ENCODE peak calls at places on chromosome 1, in seven cellular contexts. U is PC-3, O is HCT116, G is GM23248, J is mammary epithelial cell, V is keratinocyte, A is K562. X is an unnamed sample. For H3K36me3, the result is how much of the 10 kb centered on the place peaks cover.

GRCh38 chr1:19640363-19641316 is 3.5 kb upstream of the NBL1 start:
- DNase-seq in U (peak), O (peak), G (peak), J (peak), V (peak), A (no peak), X (peak)

GRCh38 chr1:26717066-26717465 is 21.3 kb downstream of the ARID1A start:
- DNase-seq in U (no peak), O (no peak), G (peak), J (no peak), V (no peak), A (peak), X (no peak)

GRCh38 chr1:237566581-237566980 is 324.1 kb downstream of the ZP4 start:
- DNase-seq in U (no peak), O (no peak), G (no peak), J (no peak), V (no peak), A (no peak), X (no peak)

GRCh38 chr1:2840036-2840809 is 38.7 kb upstream of the TTC34 start:
- DNase-seq in U (no peak), O (no peak), G (no peak), J (no peak), V (no peak), A (no peak), X (no peak)

GRCh38 chr1:179082308-179083030 is 599 bp downstream of the TOR3A start:
- DNase-seq in U (peak), O (no peak), G (peak), J (peak), V (no peak), A (peak), X (peak)

GRCh38 chr1:11882814-11883538 is 24.2 kb upstream of the NPPB start:
- DNase-seq in U (no peak), O (no peak), G (no peak), J (no peak), V (no peak), A (peak), X (no peak)

GRCh38 chr1:59452026-59452425 is 155.1 kb downstream of the FGGY start:
- DNase-seq in U (no peak), O (no peak), G (no peak), J (no peak), V (no peak), A (no peak), X (no peak)

GRCh38 chr1:31790140-31790539 is 25.7 kb downstream of the SPOCD1 start:
- DNase-seq in U (no peak), O (no peak), G (no peak), J (no peak), V (no peak), A (no peak), X (no peak)

GRCh38 chr1:66730462-66730861 is 21.8 kb upstream of the DYNLT5 start:
- DNase-seq in U (no peak), O (no peak), G (no peak), J (no peak), V (no peak), A (no peak), X (no peak)

GRCh38 chr1:78339490-78339889 is 151.3 kb upstream of the PTGFR start:
- DNase-seq in U (peak), O (no peak), G (peak), J (peak), V (peak), A (no peak), X (no peak)

GRCh38 chr1:55153031-55153430 is 62.1 kb downstream of the USP24 start:
- DNase-seq in U (no peak), O (no peak), G (no peak), J (no peak), V (no peak), A (no peak), X (no peak)
- H3K36me3 ChIP-seq in U (under half), O (under half), G (half or more), J (under half), V (under half), A (half or more), X (under half)

GRCh38 chr1:201245082-201245481 is 38.2 kb upstream of the PKP1 start:
- DNase-seq in U (peak), O (no peak), G (no peak), J (no peak), V (no peak), A (no peak), X (no peak)

GRCh38 chr1:201240171-201240570 is 43.1 kb upstream of the PKP1 start:
- DNase-seq in U (no peak), O (no peak), G (no peak), J (no peak), V (no peak), A (no peak), X (no peak)

GRCh38 chr1:201241716-201242115 is 41.6 kb upstream of the PKP1 start:
- DNase-seq in U (no peak), O (no peak), G (no peak), J (no peak), V (no peak), A (no peak), X (no peak)
- H3K4me2 ChIP-seq in U (no peak), O (no peak), G (no peak), J (no peak), V (no peak), A (no peak), X (no peak)

DNA sequence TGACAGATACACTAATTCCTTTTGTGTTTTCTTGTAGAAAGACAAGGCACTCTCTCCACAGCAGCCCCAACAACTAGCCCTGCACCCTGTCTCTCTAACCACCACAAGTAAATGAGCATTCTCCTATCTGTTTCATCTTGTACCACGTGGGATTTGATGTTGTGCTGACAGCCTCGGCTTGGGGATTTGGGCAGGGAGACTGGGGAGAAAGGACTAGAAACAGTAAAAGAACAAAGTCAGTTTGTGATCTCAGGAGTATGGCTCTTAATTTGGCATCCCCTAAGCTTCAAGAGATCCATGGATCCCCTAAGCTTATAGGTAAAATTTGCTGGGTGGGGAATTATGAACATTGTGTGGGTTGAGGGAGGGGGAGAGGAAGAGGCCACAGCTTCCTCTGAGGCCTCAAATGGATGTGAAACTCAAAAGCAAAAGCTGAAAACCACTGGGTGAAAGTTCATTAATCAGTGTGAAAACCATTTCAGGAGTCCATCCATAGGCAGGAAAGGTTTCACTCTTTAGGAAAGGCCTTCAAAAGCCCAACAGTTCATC is 3.1 kb downstream of the C1orf162 start:
- DNase-seq in U (no peak), O (no peak), G (no peak), J (no peak), V (no peak), A (no peak), X (no peak)
- H3K4me3 ChIP-seq in U (no peak), O (no peak), G (no peak), J (no peak), V (no peak), A (no peak), X (no peak)

GRCh38 chr1:15942661-15943514 is 33.0 kb downstream of the ZBTB17 start:
- DNase-seq in U (no peak), O (no peak), G (no peak), J (no peak), V (no peak), A (no peak), X (no peak)

GRCh38 chr1:15940110-15941043 is 35.5 kb downstream of the ZBTB17 start:
- DNase-seq in U (no peak), O (no peak), G (no peak), J (no peak), V (no peak), A (no peak), X (no peak)

GRCh38 chr1:15939181-15940109 is 36.5 kb downstream of the ZBTB17 start:
- DNase-seq in U (peak), O (no peak), G (peak), J (no peak), V (no peak), A (no peak), X (no peak)

GRCh38 chr1:15941899-15942660 is 33.8 kb downstream of the ZBTB17 start:
- DNase-seq in U (no peak), O (no peak), G (no peak), J (no peak), V (no peak), A (no peak), X (no peak)

DNA sequence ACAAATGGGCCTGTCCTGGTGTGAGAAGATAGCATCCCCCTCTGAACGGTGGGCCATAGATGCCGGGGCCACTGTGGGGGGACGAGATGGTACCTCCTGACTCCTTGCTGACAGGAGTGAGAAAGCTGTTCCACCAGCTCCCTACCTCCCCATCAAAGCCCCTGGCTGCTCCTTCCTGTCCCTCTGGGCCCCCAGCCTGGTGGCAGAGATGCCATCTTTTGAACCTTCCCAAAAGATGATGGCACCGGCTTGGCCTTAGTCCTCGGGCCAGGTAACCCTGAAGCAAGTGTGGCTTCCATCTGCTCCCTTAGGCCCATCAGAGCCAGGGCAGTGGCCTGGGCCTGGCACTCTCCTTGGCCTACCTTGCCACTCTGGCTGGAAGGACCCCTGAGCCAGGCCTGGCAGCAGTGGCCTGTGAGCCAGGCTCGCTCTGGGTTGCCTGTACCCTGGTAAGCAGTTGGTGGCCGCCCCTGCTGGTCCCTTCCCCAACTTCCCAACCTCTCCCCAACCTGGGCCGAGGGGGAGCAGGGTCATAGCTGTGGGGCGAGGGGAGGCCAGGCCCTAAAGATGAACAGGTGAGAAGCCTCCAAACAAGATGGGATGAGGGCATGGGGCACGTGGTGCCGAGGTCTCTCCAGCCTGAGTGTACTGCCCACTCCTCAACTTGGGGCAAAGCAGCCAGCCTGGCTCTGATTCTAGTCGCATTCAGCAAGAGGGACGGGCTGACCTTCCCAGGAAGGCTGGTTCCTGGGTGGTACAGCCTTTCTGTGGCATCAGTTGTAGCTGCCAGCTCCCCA is 34.7 kb downstream of the ZBTB17 start:
- DNase-seq in U (no peak), O (no peak), G (no peak), J (no peak), V (no peak), A (no peak), X (no peak)
- H3K36me3 ChIP-seq in U (under half), O (under half), G (under half), J (under half), V (half or more), A (half or more), X (under half)

GRCh38 chr1:198179556-198179981 is 22.8 kb downstream of the NEK7 start:
- DNase-seq in U (peak), O (no peak), G (no peak), J (peak), V (no peak), A (no peak), X (no peak)
- H3K4me2 ChIP-seq in U (no peak), O (no peak), G (peak), J (peak), V (peak), A (no peak), X (no peak)

DNA sequence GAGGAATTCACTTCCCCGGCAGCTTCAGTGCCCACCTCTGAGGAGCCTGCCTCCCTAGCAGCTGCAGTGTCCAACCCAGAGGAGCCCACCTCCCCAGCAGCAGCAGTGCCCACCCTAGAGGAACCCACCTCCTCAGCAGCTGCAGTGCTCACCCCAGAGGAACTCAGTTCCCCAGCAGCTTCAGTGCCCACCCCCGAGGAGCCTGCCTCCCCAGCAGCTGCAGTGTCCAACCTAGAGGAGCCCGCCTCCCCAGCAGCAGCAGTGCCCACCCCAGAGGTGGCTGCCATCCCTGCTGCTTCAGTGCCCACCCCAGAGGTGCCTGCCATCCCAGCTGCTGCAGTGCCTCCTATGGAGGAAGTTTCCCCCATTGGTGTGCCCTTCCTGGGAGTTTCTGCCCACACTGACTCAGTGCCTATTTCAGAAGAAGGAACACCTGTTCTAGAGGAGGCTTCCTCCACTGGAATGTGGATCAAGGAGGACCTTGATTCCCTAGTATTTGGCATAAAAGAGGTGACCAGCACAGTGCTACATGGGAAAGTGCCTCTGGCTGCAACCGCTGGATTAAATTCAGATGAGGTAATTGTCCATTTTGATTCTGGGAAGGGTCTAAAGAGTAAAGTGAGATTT is 77.4 kb upstream of the BMP8A start:
- DNase-seq in U (no peak), O (no peak), G (no peak), J (no peak), V (no peak), A (no peak), X (no peak)
- H3K4me3 ChIP-seq in U (peak), O (no peak), G (peak), J (no peak), V (no peak), A (no peak), X (no peak)

GRCh38 chr1:182381962-182382819 is 9.4 kb downstream of the GLUL start:
- DNase-seq in U (no peak), O (no peak), G (no peak), J (no peak), V (no peak), A (no peak), X (no peak)

GRCh38 chr1:182383934-182384333 is 7.7 kb downstream of the GLUL start:
- DNase-seq in U (no peak), O (no peak), G (no peak), J (no peak), V (no peak), A (no peak), X (no peak)

GRCh38 chr1:182383037-182383661 is 8.4 kb downstream of the GLUL start:
- DNase-seq in U (no peak), O (no peak), G (no peak), J (no peak), V (no peak), A (no peak), X (no peak)

GRCh38 chr1:182385885-182386853 is 5.4 kb downstream of the GLUL start:
- DNase-seq in U (no peak), O (no peak), G (no peak), J (no peak), V (no peak), A (no peak), X (no peak)

GRCh38 chr1:182384387-182384960 is 7.1 kb downstream of the GLUL start:
- DNase-seq in U (no peak), O (no peak), G (no peak), J (no peak), V (no peak), A (no peak), X (no peak)
- H3K36me3 ChIP-seq in U (under half), O (half or more), G (half or more), J (under half), V (under half), A (half or more), X (under half)

DNA sequence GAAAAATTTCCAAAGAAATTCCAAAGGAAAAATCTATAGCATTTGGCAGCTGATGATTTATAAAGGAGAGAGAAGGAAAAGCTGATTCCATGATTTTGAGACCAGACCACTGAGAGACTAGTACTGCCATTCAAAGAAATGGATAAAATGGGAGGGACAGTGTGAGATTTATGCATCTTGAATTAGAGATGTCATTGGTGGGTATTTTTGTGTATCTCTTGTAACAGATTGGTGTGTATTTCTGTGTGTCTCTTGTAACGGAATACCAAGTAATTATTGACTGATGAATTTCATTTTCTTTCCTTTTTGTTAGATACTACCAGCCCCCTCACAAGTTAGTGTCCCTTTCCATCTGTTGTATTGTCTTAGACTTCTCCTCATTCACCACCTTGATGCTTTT is 102.2 kb downstream of the OLFML2B start:
- DNase-seq in U (no peak), O (no peak), G (no peak), J (no peak), V (no peak), A (no peak), X (no peak)
- H3K4me2 ChIP-seq in U (no peak), O (no peak), G (peak), J (no peak), V (no peak), A (no peak), X (no peak)

DNA sequence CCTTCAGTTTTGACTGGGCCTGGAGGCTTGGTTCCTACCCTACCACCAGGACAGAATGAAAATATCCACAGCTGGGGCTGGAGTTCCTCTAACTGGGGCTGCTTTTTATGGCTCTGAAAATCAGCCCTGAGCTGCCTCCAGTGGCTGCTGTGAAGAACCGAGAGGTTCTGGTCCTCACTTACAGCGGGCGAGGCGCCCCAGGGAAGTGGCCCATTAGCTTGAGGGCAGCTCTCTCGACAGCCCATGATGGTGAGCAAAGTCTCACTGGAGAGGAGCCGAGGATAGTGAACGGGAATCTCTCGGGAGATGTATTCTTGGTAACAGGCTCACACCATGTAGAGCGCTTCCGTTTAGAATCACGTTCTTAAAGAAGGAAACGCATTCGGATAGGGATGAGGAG is 459.7 kb downstream of the KIF26B start:
- DNase-seq in U (no peak), O (no peak), G (peak), J (no peak), V (no peak), A (peak), X (no peak)
- H3K4me3 ChIP-seq in U (no peak), O (no peak), G (no peak), J (no peak), V (no peak), A (no peak), X (no peak)

X was measured in PC-9.